ENCODE peak calls at places on chromosomes 5 and 9, in four cellular contexts. J, P, E and V are unnamed samples.

GRCh38 chr9:102072061-102072764 is 333.8 kb upstream of the GRIN3A start:
- DNase-seq in P (no peak), E (no peak), J (no peak), V (no peak)

GRCh38 chr9:73736266-73736665 is 584.6 kb downstream of the ANXA1 start:
- DNase-seq in P (no peak), J (no peak), E (no peak), V (no peak)

GRCh38 chr9:128903871-128904371 is 16.9 kb upstream of the PHYHD1 start:
- DNase-seq in P (no peak), J (no peak), E (no peak), V (no peak)

GRCh38 chr9:27726244-27727141 is 153.2 kb upstream of the C9orf72 start:
- DNase-seq in P (peak), E (peak), J (peak), V (peak)

GRCh38 chr9:7640205-7640604 is 159.4 kb downstream of the DMAC1 start:
- DNase-seq in P (no peak), J (no peak), E (no peak), V (no peak)

GRCh38 chr9:106862115-106862945 is 636 bp upstream of the ZNF462 start:
- DNase-seq in P (no peak), E (no peak), J (no peak), V (peak)

GRCh38 chr9:93071464-93071863 is 13.0 kb downstream of the SUSD3 start:
- DNase-seq in E (no peak), P (peak), J (peak), V (peak)

GRCh38 chr9:86764230-86765039 is 182.9 kb downstream of the GAS1 start:
- DNase-seq in J (no peak), E (no peak), P (no peak), V (no peak)

GRCh38 chr5:148471379-148471778 is 87.6 kb downstream of the FBXO38 start:
- DNase-seq in P (no peak), E (no peak), J (no peak), V (no peak)

GRCh38 chr9:86353591-86354047 is 591 bp downstream of the TUT7 start:
- DNase-seq in E (no peak), J (peak), P (no peak), V (no peak)

GRCh38 chr5:33509036-33509435 is 68.3 kb downstream of the TARS1 start:
- DNase-seq in E (no peak), P (no peak), J (no peak), V (no peak)

GRCh38 chr5:59487068-59487686 is 406.3 kb downstream of the PDE4D start:
- DNase-seq in P (no peak), E (no peak), J (no peak), V (no peak)

GRCh38 chr5:140295414-140295813 is 7.5 kb downstream of the PFDN1 start:
- DNase-seq in J (peak), E (no peak), P (no peak), V (peak)

GRCh38 chr9:21777701-21778100 is 24.7 kb upstream of the MTAP start:
- DNase-seq in P (no peak), E (no peak), J (no peak), V (no peak)

GRCh38 chr5:84303315-84303714 is 81.4 kb downstream of the EDIL3 start:
- DNase-seq in E (no peak), P (no peak), J (no peak), V (no peak)

GRCh38 chr9:85900504-85901201 is 40.3 kb upstream of the NAA35 start:
- DNase-seq in J (no peak), P (peak), E (no peak), V (peak)

GRCh38 chr5:305459-305858 is 16.1 kb upstream of the AHRR start:
- DNase-seq in E (no peak), J (no peak), P (no peak), V (no peak)

GRCh38 chr9:95497772-95498171 is 19.0 kb downstream of the PTCH1 start:
- DNase-seq in P (no peak), J (no peak), E (no peak), V (no peak)

GRCh38 chr9:124880501-124880900 is 18.6 kb downstream of the ARPC5L start:
- DNase-seq in J (no peak), P (no peak), E (no peak), V (no peak)

GRCh38 chr5:35857606-35858205 is 1.0 kb downstream of the IL7R start:
- DNase-seq in E (no peak), P (no peak), J (no peak), V (no peak)

GRCh38 chr5:18088020-18088579 is 453.8 kb downstream of the TAF11L14 start:
- DNase-seq in P (no peak), E (no peak), J (no peak), V (no peak)

GRCh38 chr9:120402741-120403542 is 177.0 kb downstream of the CDK5RAP2 start:
- DNase-seq in P (peak), J (no peak), E (no peak), V (no peak)

GRCh38 chr9:72577212-72577753 is 55.9 kb downstream of the TMC1 start:
- DNase-seq in P (no peak), E (no peak), J (no peak), V (no peak)

GRCh38 chr5:132225165-132226032 is 2.3 kb downstream of the P4HA2 start:
- DNase-seq in J (no peak), E (no peak), P (no peak), V (no peak)

GRCh38 chr5:171667341-171668096 is 118.1 kb upstream of the SMIM23 start:
- DNase-seq in P (no peak), J (no peak), E (no peak), V (no peak)

GRCh38 chr9:2271426-2271825 is 256.3 kb downstream of the SMARCA2 start:
- DNase-seq in J (no peak), P (peak), E (peak), V (peak)

GRCh38 chr9:126733005-126733404 is 71.8 kb upstream of the ZBTB43 start:
- DNase-seq in J (peak), P (no peak), E (no peak), V (no peak)

GRCh38 chr9:93126151-93126781 is 7.8 kb downstream of the NINJ1 start:
- DNase-seq in E (no peak), J (no peak), P (no peak), V (no peak)

GRCh38 chr5:167219296-167219695 is 1072.1 kb upstream of the WWC1 start:
- DNase-seq in E (no peak), J (no peak), P (no peak), V (no peak)

GRCh38 chr5:1322036-1322903 is 22.6 kb downstream of the CLPTM1L start:
- DNase-seq in J (no peak), P (no peak), E (no peak), V (no peak)

GRCh38 chr9:85202596-85202995 is 533.1 kb downstream of the NTRK2 start:
- DNase-seq in E (no peak), P (no peak), J (no peak), V (no peak)

GRCh38 chr9:94696545-94696944 is 30.0 kb upstream of the AOPEP start:
- DNase-seq in P (no peak), E (no peak), J (no peak), V (no peak)

GRCh38 chr9:73176450-73176875 is 24.8 kb downstream of the ANXA1 start:
- DNase-seq in J (no peak), P (no peak), E (no peak), V (no peak)

GRCh38 chr5:1638658-1639400 is 115.1 kb upstream of the LPCAT1 start:
- DNase-seq in P (peak), E (no peak), J (no peak), V (no peak)

GRCh38 chr5:173295796-173296195 is 32.4 kb downstream of the STC2 start:
- DNase-seq in J (no peak), E (no peak), P (no peak), V (no peak)

GRCh38 chr9:106962105-106962504 is 99.1 kb downstream of the ZNF462 start:
- DNase-seq in E (no peak), P (no peak), J (no peak), V (no peak)

GRCh38 chr9:111187376-111187775 is 142.6 kb downstream of the OR2K2 start:
- DNase-seq in J (no peak), P (no peak), E (no peak), V (no peak)

GRCh38 chr9:100856238-100856637 is 172.3 kb upstream of the PLPPR1 start:
- DNase-seq in P (no peak), J (no peak), E (no peak), V (no peak)
- TF ChIP-seq TARDBP in P (no peak), J (no peak), E (no peak), V (no peak)

GRCh38 chr9:75891277-75892167 is 1.0 kb downstream of the PCSK5 start:
- DNase-seq in E (no peak), J (no peak), P (no peak), V (peak)
- TF ChIP-seq BHLHE40 in E (no peak), J (no peak), P (no peak), V (no peak)

GRCh38 chr5:133307275-133307674 is 255.5 kb downstream of the HSPA4 start:
- DNase-seq in E (no peak), J (no peak), P (no peak), V (no peak)
- TF ChIP-seq TARDBP in E (no peak), J (no peak), P (no peak), V (no peak)

DNA sequence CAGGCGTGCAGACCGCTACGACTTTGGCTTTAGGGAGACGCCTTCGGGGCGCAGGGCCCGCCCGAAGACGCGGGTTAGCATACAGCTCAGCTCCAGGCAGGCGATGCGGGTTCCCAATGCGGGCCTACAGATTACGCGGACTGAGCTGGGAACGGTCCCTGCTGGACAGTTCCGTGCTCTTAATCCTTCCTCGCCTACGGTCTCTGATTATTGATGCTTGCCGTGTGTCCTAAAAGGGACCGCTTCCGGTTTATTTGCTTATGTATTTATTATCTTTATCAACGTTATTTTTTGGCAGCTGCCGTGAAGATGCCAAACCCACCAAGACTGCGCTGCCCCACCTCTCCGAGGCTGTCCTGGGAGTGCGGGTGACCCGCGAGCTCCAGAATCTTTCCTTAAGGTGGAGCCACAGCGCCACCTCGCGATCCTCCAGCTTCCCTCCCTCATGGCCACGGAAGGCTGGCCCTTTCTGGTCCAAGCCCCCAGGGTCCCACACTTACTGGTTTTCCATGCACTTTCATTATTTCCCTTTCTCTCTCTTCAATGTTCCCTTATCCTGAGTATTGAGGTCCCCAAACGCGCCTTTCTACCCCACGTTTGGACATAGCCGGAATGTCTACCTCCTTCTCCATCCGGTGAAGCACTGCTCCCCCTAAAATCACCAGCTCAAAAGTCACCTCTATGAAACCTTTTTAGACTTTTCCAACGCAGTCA is 7.0 kb upstream of the EBF1 start:
- DNase-seq in E (no peak), P (peak), J (peak), V (peak)
- TF ChIP-seq BHLHE40 in E (no peak), P (no peak), J (no peak), V (no peak)

GRCh38 chr9:36993933-36994764 is 39.9 kb downstream of the PAX5 start:
- DNase-seq in J (no peak), P (no peak), E (peak), V (no peak)

GRCh38 chr9:36987891-36988290 is 46.2 kb downstream of the PAX5 start:
- DNase-seq in J (no peak), E (no peak), P (no peak), V (no peak)

GRCh38 chr9:36992501-36993316 is 41.4 kb downstream of the PAX5 start:
- DNase-seq in E (no peak), J (no peak), P (no peak), V (no peak)

GRCh38 chr9:36988848-36989247 is 45.2 kb downstream of the PAX5 start:
- DNase-seq in P (no peak), E (no peak), J (no peak), V (no peak)

DNA sequence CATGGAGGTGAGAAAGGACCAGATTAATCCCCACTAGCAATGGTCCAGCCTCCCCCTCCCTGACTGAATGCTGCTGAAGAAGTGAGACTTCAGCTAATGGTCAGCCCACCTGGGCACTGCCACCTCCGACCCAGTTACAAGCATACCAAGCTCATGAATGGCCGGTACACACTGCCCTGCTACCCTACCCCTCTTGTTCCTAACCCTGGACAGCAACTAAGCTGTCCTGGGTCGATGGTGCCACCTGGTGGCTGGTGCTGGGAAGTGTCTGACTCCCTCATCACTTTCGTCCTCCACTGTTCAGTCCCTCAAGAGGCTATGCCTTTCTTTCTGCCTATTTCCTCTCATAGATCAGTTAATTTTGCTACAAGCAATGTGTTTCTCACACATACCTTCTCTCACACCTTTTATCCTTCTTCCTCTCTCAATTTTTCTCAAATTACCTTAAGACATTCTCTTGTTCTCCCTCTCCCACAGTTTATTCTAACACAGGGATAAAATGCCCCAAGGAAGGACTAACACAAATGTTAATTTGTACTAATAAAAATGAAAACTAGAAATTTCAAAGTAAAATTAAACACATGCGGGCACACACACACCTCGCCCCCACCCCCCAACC is 42.4 kb downstream of the PAX5 start:
- DNase-seq in P (peak), E (no peak), J (no peak), V (peak)
- TF ChIP-seq TARDBP in P (no peak), E (no peak), J (no peak), V (no peak)

DNA sequence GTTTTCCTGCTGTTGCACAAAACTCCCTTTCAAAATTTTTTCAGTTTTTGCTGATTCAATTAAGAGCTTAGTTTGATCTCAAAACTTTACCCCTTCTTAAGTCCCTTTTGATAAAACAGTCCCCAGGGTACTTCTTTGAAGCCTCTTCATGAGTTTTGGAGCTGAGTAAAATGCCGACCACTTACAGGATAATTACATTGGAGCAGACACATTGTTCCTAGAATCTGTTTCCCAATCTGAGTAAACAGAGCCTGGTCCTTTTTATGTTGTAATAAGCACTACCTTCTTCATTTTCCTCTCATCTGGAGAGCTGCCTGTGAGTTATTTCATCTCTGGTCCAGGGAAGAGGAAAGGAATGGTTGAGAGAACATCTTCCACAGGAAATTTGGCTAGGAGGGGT is 26.4 kb upstream of the GALNT10 start:
- DNase-seq in P (no peak), J (no peak), E (no peak), V (no peak)
- TF ChIP-seq BHLHE40 in P (no peak), J (no peak), E (no peak), V (no peak)

DNA sequence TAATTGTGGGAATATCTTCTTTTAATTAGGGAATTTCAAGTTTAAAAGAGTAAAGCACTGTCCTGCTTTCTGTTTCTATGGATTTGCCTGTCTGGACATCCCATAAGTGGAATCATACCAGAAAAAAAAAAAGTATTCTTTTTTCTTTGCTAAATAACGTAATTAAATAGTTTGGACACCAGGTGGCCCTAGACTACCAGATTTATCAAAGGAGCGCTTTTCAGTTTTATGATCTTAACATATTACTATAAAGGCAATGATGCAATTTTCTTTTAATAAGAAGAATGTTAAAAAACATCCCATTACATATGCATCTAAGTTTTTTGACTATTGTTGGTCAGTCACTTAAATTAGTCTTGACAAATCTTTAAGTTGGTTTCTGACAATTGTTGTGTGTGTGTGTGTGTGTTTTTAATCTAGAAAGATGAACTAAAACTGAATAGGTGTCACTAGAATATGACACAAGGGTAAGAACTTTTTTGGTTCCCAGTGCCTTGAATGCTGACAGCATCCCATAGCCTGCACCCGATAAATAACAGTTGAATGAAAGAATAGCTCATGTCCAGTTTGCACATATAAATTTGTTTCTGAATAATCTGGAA is 49.5 kb downstream of the C5orf22 start:
- DNase-seq in J (peak), P (peak), E (no peak), V (peak)
- TF ChIP-seq TARDBP in J (no peak), P (no peak), E (no peak), V (no peak)